ENCODE peak calls at places on chromosomes 3 and 15, in eight cellular contexts. K, B, H, D, E, T, N and X are unnamed samples.

GRCh38 chr3:180930526-180930925 is 18.1 kb downstream of the FXR1 start:
- DNase-seq in K (no peak), B (no peak), H (no peak), D (no peak), E (no peak), T (no peak), N (no peak), X (no peak)

GRCh38 chr15:59918994-59919951 is 84.8 kb upstream of the FOXB1 start:
- DNase-seq in K (peak; percentile 16), B (no peak), H (no peak), D (peak; percentile 16), E (peak; percentile 31), T (peak; percentile 61), N (peak; percentile 26), X (no peak)

GRCh38 chr15:69081310-69082004 is 67.0 kb downstream of the NOX5 start:
- DNase-seq in K (no peak), B (no peak), H (no peak), D (no peak), E (peak; percentile 59), T (no peak), N (no peak), X (no peak)

GRCh38 chr3:55416381-55416821 is 70.7 kb downstream of the WNT5A start:
- DNase-seq in K (no peak), B (peak; percentile 75), H (no peak), D (peak; percentile 24), E (peak; percentile 97), T (no peak), N (no peak), X (no peak)

GRCh38 chr3:29168686-29169085 is 112.2 kb upstream of the RBMS3 start:
- DNase-seq in K (no peak), B (no peak), H (no peak), D (no peak), E (no peak), T (no peak), N (no peak), X (no peak)

GRCh38 chr3:177060492-177060891 is 136.8 kb downstream of the TBL1XR1 start:
- DNase-seq in K (no peak), B (no peak), H (no peak), D (no peak), E (no peak), T (no peak), N (no peak), X (no peak)

GRCh38 chr15:39430389-39430788 is 150.5 kb upstream of the THBS1 start:
- DNase-seq in K (no peak), B (no peak), H (no peak), D (no peak), E (no peak), T (no peak), N (no peak), X (no peak)

GRCh38 chr3:89320186-89320585 is 212.8 kb downstream of the EPHA3 start:
- DNase-seq in K (no peak), B (no peak), H (no peak), D (no peak), E (no peak), T (no peak), N (no peak), X (no peak)

GRCh38 chr3:65398953-65399352 is 639.8 kb downstream of the MAGI1 start:
- DNase-seq in K (no peak), B (no peak), H (no peak), D (no peak), E (peak; percentile 51), T (no peak), N (no peak), X (no peak)

GRCh38 chr15:64354683-64355558 is 1.1 kb downstream of the CSNK1G1 start:
- DNase-seq in K (no peak), B (no peak), H (no peak), D (no peak), E (peak; percentile 46), T (no peak), N (no peak), X (no peak)

GRCh38 chr3:8456118-8456811 is 45.4 kb upstream of the LMCD1 start:
- DNase-seq in K (no peak), B (no peak), H (no peak), D (no peak), E (no peak), T (no peak), N (no peak), X (no peak)

GRCh38 chr15:51366911-51367310 is 25.5 kb downstream of the GLDN start:
- DNase-seq in K (no peak), B (no peak), H (no peak), D (no peak), E (peak; percentile 85), T (no peak), N (no peak), X (no peak)

GRCh38 chr3:64030741-64031140 is 7.4 kb upstream of the PSMD6 start:
- DNase-seq in K (peak; percentile 69), B (peak; percentile 54), H (peak; percentile 71), D (no peak), E (peak; percentile 79), T (peak; percentile 74), N (peak; percentile 46), X (peak; percentile 89)

GRCh38 chr3:46203681-46204080 is 4.4 kb downstream of the CCR1 start:
- DNase-seq in K (no peak), B (no peak), H (no peak), D (no peak), E (no peak), T (no peak), N (no peak), X (no peak)

GRCh38 chr3:184314700-184315505 is 497 bp downstream of the EIF4G1 start:
- DNase-seq in K (peak; percentile 55), B (peak; percentile 2), H (peak; percentile 70), D (no peak), E (peak; percentile 93), T (peak; percentile 70), N (no peak), X (peak; percentile 69)

GRCh38 chr3:171569571-171570132 is 109.4 kb upstream of the TNIK start:
- DNase-seq in K (no peak), B (no peak), H (no peak), D (no peak), E (no peak), T (no peak), N (no peak), X (no peak)

GRCh38 chr3:126704494-126705214 is 614 bp downstream of the CHCHD6 start:
- DNase-seq in K (no peak), B (no peak), H (no peak), D (no peak), E (peak; percentile 36), T (no peak), N (no peak), X (no peak)

GRCh38 chr3:126537116-126537729 is 13.3 kb downstream of the CHST13 start:
- DNase-seq in K (no peak), B (no peak), H (no peak), D (no peak), E (no peak), T (no peak), N (no peak), X (no peak)

GRCh38 chr3:194874206-194874605 is 188.5 kb downstream of the FAM43A start:
- DNase-seq in K (no peak), B (no peak), H (no peak), D (no peak), E (no peak), T (no peak), N (no peak), X (peak; percentile 7)

GRCh38 chr15:37134699-37135131 is 34.4 kb upstream of the MEIS2 start:
- DNase-seq in K (no peak), B (no peak), H (no peak), D (no peak), E (peak; percentile 71), T (no peak), N (no peak), X (no peak)

GRCh38 chr15:78212546-78213424 is 21.6 kb downstream of the ACSBG1 start:
- DNase-seq in K (no peak), B (no peak), H (no peak), D (peak; percentile 34), E (peak; percentile 90), T (no peak), N (no peak), X (no peak)

GRCh38 chr3:111666041-111666735 is 71.0 kb upstream of the ZBED2 start:
- DNase-seq in K (no peak), B (no peak), H (no peak), D (no peak), E (no peak), T (no peak), N (no peak), X (no peak)

GRCh38 chr15:27906802-27907201 is 192.3 kb downstream of the OCA2 start:
- DNase-seq in K (no peak), B (no peak), H (no peak), D (no peak), E (no peak), T (no peak), N (no peak), X (no peak)

GRCh38 chr15:67137319-67137718 is 71.9 kb downstream of the SMAD3 start:
- DNase-seq in K (no peak), B (no peak), H (no peak), D (no peak), E (no peak), T (peak; percentile 49), N (no peak), X (no peak)

GRCh38 chr15:57560976-57561711 is 30.6 kb upstream of the MYZAP start:
- DNase-seq in K (peak; percentile 29), B (peak; percentile 16), H (peak; percentile 49), D (no peak), E (peak; percentile 82), T (peak; percentile 68), N (peak; percentile 32), X (peak; percentile 73)

GRCh38 chr15:88299502-88299901 is 43.0 kb upstream of the NTRK3 start:
- DNase-seq in K (no peak), B (no peak), H (no peak), D (no peak), E (no peak), T (no peak), N (no peak), X (no peak)

GRCh38 chr3:13955084-13955483 is 75.2 kb upstream of the WNT7A start:
- DNase-seq in K (no peak), B (peak; percentile 6), H (no peak), D (no peak), E (no peak), T (no peak), N (no peak), X (no peak)

GRCh38 chr15:45307230-45307924 is 55.3 kb downstream of the SLC28A2 start:
- DNase-seq in K (no peak), B (peak; percentile 0), H (no peak), D (peak; percentile 13), E (peak; percentile 80), T (peak; percentile 45), N (no peak), X (no peak)

GRCh38 chr15:100783760-100784492 is 95.7 kb upstream of the ALDH1A3 start:
- DNase-seq in K (no peak), B (no peak), H (no peak), D (no peak), E (no peak), T (no peak), N (no peak), X (no peak)

GRCh38 chr15:83732196-83732595 is 78.3 kb downstream of the ADAMTSL3 start:
- DNase-seq in K (no peak), B (no peak), H (no peak), D (no peak), E (no peak), T (no peak), N (no peak), X (no peak)

GRCh38 chr3:126311338-126311978 is 45.8 kb downstream of the KLF15 start:
- DNase-seq in K (no peak), B (no peak), H (no peak), D (no peak), E (no peak), T (no peak), N (no peak), X (peak; percentile 27)

GRCh38 chr3:53109190-53109589 is 21.0 kb downstream of the RFT1 start:
- DNase-seq in K (no peak), B (no peak), H (no peak), D (no peak), E (peak; percentile 81), T (no peak), N (no peak), X (no peak)

GRCh38 chr15:37880009-37880834 is 54.2 kb upstream of the TMCO5A start:
- DNase-seq in K (no peak), B (no peak), H (no peak), D (peak; percentile 44), E (peak; percentile 80), T (no peak), N (no peak), X (no peak)

GRCh38 chr3:55143928-55144671 is 216.2 kb upstream of the LRTM1 start:
- DNase-seq in K (no peak), B (no peak), H (no peak), D (peak; percentile 23), E (peak; percentile 75), T (no peak), N (no peak), X (no peak)